ENCODE peak calls at places on chromosomes 5 and 9, in four cellular contexts. P is spleen, W is heart right ventricle, M is astrocyte of the spinal cord. R is an unnamed sample.
A peak's percentile ranks its signal among the peaks of the same experiment; 100 is the strongest.

GRCh38 chr9:123938401-123938800 is 8.5 kb upstream of the DENND1A start:
- DNase-seq in P (no peak), W (no peak), M (no peak), R (no peak)

GRCh38 chr5:88144219-88145040 is 124.2 kb downstream of the TMEM161B start:
- DNase-seq in P (no peak), W (no peak), M (peak; percentile 23), R (no peak)

GRCh38 chr9:107794259-107794658 is 304.7 kb upstream of the KLF4 start:
- DNase-seq in P (no peak), W (no peak), M (no peak), R (no peak)

GRCh38 chr5:16812911-16813310 is 123.2 kb downstream of the MYO10 start:
- DNase-seq in P (no peak), W (no peak), M (peak; percentile 78), R (no peak)

GRCh38 chr5:101664071-101664791 is 631.9 kb downstream of the SLCO4C1 start:
- DNase-seq in P (no peak), W (no peak), M (no peak), R (no peak)

GRCh38 chr5:39197556-39197955 is 21.8 kb downstream of the FYB1 start:
- DNase-seq in P (no peak), W (no peak), M (no peak), R (no peak)

GRCh38 chr5:142794527-142794926 is 24.4 kb downstream of the ARHGAP26 start:
- DNase-seq in P (no peak), W (no peak), M (no peak), R (no peak)

GRCh38 chr5:56827923-56828322 is 12.6 kb downstream of the MAP3K1 start:
- DNase-seq in P (no peak), W (no peak), M (no peak), R (no peak)

GRCh38 chr5:13540154-13540815 is 404.2 kb downstream of the DNAH5 start:
- DNase-seq in P (no peak), W (no peak), M (no peak), R (no peak)

GRCh38 chr9:101437806-101438232 is 2.2 kb upstream of the ALDOB start:
- DNase-seq in P (peak; percentile 72), W (peak; percentile 60), M (no peak), R (no peak)

GRCh38 chr5:56699588-56699987 is 115.8 kb upstream of the MAP3K1 start:
- DNase-seq in P (no peak), W (no peak), M (no peak), R (no peak)

GRCh38 chr5:51475628-51476027 is 92.4 kb downstream of the ISL1 start:
- DNase-seq in P (no peak), W (no peak), M (no peak), R (no peak)

GRCh38 chr5:107546084-107546483 is 124.7 kb downstream of the EFNA5 start:
- DNase-seq in P (no peak), W (no peak), M (no peak), R (no peak)

GRCh38 chr5:115589043-115589442 is 13.2 kb downstream of the TICAM2 start:
- DNase-seq in P (no peak), W (no peak), M (no peak), R (no peak)

GRCh38 chr5:66169534-66169933 is 25.4 kb downstream of the SREK1 start:
- DNase-seq in P (no peak), W (no peak), M (no peak), R (no peak)

GRCh38 chr5:66171349-66172344 is 27.5 kb downstream of the SREK1 start:
- DNase-seq in P (no peak), W (peak; percentile 22), M (peak; percentile 63), R (no peak)

GRCh38 chr5:66170196-66170919 is 26.3 kb downstream of the SREK1 start:
- DNase-seq in P (no peak), W (no peak), M (no peak), R (no peak)

GRCh38 chr5:66178799-66179198 is 34.7 kb downstream of the SREK1 start:
- DNase-seq in P (no peak), W (no peak), M (no peak), R (no peak)

GRCh38 chr5:66174338-66174737 is 30.2 kb downstream of the SREK1 start:
- DNase-seq in P (no peak), W (no peak), M (peak; percentile 45), R (no peak)
- TF ChIP-seq CTCF in P (no peak), W (peak; percentile 43), M (peak; percentile 56), R (peak; percentile 29)

GRCh38 chr5:110054240-110054639 is 364.5 kb downstream of the MAN2A1 start:
- DNase-seq in P (no peak), W (peak; percentile 25), M (peak; percentile 87), R (no peak)
- TF ChIP-seq CTCF in P (peak; percentile 17), W (no peak), M (peak; percentile 47), R (no peak)

DNA sequence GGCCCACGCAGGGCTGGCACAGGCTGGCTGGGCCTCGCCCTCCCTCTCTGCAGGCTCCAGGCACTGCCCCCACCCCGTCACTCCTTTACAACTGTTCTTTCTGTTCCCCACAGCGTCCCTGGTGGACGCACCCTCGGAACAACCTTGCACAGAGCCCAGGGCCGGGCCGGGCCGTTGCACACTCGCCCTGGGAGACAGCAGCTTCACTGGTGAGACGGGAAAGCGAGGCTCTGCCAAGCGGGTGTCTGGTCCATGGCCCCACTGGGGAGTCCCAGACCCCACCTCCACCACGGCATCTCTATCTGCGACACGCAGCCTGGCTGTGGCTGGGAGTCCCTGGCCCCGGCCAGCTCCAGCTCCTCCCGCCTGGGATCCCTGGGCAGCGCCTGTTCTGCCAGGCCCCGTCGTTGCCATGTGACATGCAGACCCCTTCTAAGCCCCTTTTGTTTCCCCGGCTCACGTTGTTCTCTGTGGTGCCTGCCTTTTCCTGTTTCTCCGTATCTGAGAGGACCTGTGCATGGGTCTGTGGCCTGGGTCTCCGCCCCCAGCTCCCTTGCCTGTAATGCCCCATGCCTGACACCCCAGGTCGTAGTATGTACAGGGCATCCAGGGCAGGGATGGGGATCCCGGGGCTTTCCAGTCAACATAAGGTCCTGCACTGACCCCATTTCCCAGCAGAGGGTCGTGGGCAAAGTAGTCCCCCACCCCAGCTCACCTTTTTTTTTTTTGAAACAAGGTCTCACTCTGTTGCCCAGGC is 18.6 kb upstream of the QSOX2 start:
- DNase-seq in P (no peak), W (no peak), M (no peak), R (no peak)
- TF ChIP-seq CTCF in P (no peak), W (no peak), M (peak; percentile 16), R (no peak)

GRCh38 chr5:94849821-94850736 is 231.6 kb downstream of the SLF1 start:
- DNase-seq in P (no peak), W (no peak), M (peak; percentile 70), R (no peak)
- TF ChIP-seq CTCF in P (peak; percentile 58), W (peak; percentile 56), M (peak; percentile 76), R (peak; percentile 92)

GRCh38 chr9:33223696-33224095 is 16.3 kb upstream of the SPINK4 start:
- DNase-seq in P (no peak), W (no peak), M (no peak), R (no peak)
- TF ChIP-seq CTCF in P (no peak), W (peak; percentile 27), M (peak; percentile 16), R (peak; percentile 10)

DNA sequence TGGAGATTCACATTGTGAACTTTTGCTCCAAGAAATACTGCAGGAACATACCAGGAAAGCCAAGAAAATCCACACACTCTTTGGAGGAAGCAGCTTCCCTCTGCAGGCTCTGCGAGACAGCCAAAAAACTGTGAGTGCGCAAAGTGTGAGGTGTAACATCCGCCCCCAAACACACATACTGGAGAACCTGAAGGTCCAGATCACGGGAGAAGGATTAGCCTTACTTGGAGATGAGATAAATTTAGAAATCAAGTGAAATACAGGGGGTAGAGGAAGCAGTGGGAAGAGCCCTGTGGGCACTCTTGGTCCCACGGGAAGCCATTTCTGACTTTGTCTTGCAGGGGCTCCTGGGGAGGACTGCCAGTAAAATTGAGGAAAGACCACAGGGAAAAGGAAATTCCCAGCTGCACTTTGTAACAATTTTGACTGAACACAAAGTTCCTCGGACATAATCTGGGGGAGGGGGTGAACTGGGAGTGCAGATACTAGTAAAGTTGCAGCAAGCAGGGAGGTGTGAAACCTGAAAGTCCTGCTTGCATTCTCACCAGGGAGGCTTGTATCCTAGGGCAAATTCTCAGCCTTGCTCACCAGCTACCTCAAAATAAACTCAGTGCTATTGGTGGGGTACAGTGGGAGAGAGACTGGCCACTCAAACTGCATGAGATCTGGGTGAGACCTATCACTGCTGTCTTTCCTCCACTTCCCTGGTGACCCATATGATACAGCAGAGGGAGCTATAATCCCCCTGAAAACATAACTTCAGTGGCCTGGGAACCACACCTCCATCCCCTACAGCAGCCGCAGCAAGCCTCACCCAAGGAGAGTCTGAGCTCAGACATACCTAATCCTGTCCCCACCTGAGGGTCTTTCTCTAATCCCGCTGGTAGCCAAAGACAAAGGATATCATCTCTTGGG is 109.1 kb downstream of the ALDH1A1 start:
- DNase-seq in P (no peak), W (no peak), M (no peak), R (no peak)
- TF ChIP-seq CTCF in P (no peak), W (no peak), M (no peak), R (no peak)

DNA sequence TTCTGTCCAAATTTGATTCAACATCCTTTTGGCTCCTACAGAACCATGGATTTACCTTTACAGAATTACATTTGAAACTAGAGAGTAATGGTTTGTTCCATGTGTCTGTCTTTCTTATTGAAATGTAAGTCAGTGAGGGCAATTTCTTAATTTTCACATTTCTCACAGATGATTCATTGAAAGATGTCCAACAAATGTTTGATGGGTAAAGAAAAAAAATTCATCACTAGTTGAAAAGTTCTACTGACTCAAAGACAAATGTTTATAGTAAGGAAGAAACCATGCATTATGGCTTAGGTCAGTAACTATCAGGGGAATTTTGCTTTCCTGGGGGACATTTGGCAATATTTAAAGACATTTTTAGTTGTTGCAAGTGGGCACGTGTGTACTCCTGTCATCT is 131.6 kb upstream of the TRPM3 start:
- DNase-seq in P (no peak), W (no peak), M (no peak), R (no peak)
- TF ChIP-seq CTCF in P (no peak), W (no peak), M (no peak), R (no peak)

R was measured in D721Med.